ENCODE peak calls at places on chromosomes 12 and 14, in ten cellular contexts. Q, L, B, O, U, V, K, G, H and M are unnamed samples. For H3K4me1, the result is how much of the 10 kb centered on the place peaks cover.

GRCh38 chr14:68427550-68427890 is 365.3 kb downstream of the ZFP36L1 start:
- DNase-seq in Q (no peak), L (no peak), B (no peak), O (no peak), U (peak), V (no peak), K (no peak), G (no peak), H (no peak), M (no peak)

GRCh38 chr12:76091245-76091757 is 6.8 kb upstream of the NAP1L1 start:
- DNase-seq in Q (no peak), L (no peak), B (no peak), O (no peak), U (no peak), V (no peak), K (no peak), G (no peak), H (no peak), M (no peak)

GRCh38 chr12:11823043-11823442 is 173.6 kb downstream of the ETV6 start:
- DNase-seq in Q (no peak), L (no peak), B (no peak), O (no peak), U (no peak), V (no peak), K (no peak), G (peak), H (no peak), M (no peak)

GRCh38 chr12:57128519-57129247 is 400 bp downstream of the LRP1 start:
- DNase-seq in Q (no peak), L (peak), B (no peak), O (peak), U (no peak), V (peak), K (no peak), G (peak), H (no peak), M (no peak)

GRCh38 chr12:56336361-56337167 is 2.1 kb upstream of the IL23A start:
- DNase-seq in Q (peak), L (no peak), B (no peak), O (no peak), U (no peak), V (peak), K (no peak), G (no peak), H (peak), M (no peak)

GRCh38 chr12:52795694-52796428 is at the start of gene KRT3:
- DNase-seq in Q (no peak), L (no peak), B (no peak), O (no peak), U (no peak), V (no peak), K (no peak), G (no peak), H (no peak), M (no peak)

GRCh38 chr14:71733210-71733883 is 198.9 kb upstream of the RGS6 start:
- DNase-seq in Q (no peak), L (peak), B (no peak), O (no peak), U (no peak), V (no peak), K (no peak), G (peak), H (no peak), M (no peak)

GRCh38 chr12:53199700-53200099 is 7.4 kb downstream of the ITGB7 start:
- DNase-seq in Q (no peak), L (no peak), B (no peak), O (no peak), U (no peak), V (no peak), K (no peak), G (no peak), H (no peak), M (no peak)

GRCh38 chr12:132614861-132615578 is 3.6 kb upstream of the P2RX2 start:
- DNase-seq in Q (peak), L (peak), B (peak), O (peak), U (peak), V (peak), K (peak), G (peak), H (peak), M (peak)

GRCh38 chr12:57173089-57173488 is 25.7 kb upstream of the LRP1-AS start:
- DNase-seq in Q (no peak), L (peak), B (no peak), O (peak), U (peak), V (no peak), K (no peak), G (peak), H (peak), M (no peak)

GRCh38 chr14:55782166-55782565 is 202.2 kb downstream of the KTN1 start:
- DNase-seq in Q (no peak), L (no peak), B (no peak), O (no peak), U (no peak), V (no peak), K (no peak), G (no peak), H (no peak), M (no peak)

GRCh38 chr14:58844544-58844943 is 206.8 kb downstream of the DACT1 start:
- DNase-seq in Q (no peak), L (no peak), B (no peak), O (no peak), U (no peak), V (no peak), K (no peak), G (no peak), H (no peak), M (no peak)

GRCh38 chr12:26017484-26018211 is 59.2 kb downstream of the RASSF8 start:
- DNase-seq in Q (no peak), L (peak), B (no peak), O (no peak), U (peak), V (no peak), K (peak), G (peak), H (peak), M (no peak)

GRCh38 chr14:87643005-87643404 is 350.0 kb downstream of the GALC start:
- DNase-seq in Q (no peak), L (no peak), B (no peak), O (no peak), U (no peak), V (no peak), K (peak), G (peak), H (no peak), M (no peak)

GRCh38 chr14:22319526-22320352 is 269.3 kb downstream of the DAD1 start:
- DNase-seq in Q (no peak), L (peak), B (no peak), O (no peak), U (peak), V (peak), K (peak), G (peak), H (peak), M (no peak)

GRCh38 chr12:116916122-116916521 is 5.4 kb downstream of the FBXW8 start:
- DNase-seq in Q (no peak), L (peak), B (no peak), O (no peak), U (peak), V (no peak), K (peak), G (peak), H (no peak), M (no peak)

GRCh38 chr14:35406811-35407630 is 2.5 kb upstream of the NFKBIA start:
- DNase-seq in Q (no peak), L (peak), B (no peak), O (no peak), U (peak), V (no peak), K (peak), G (peak), H (peak), M (no peak)

GRCh38 chr12:65817866-65818265 is 6.4 kb upstream of the HMGA2 start:
- DNase-seq in Q (no peak), L (peak), B (no peak), O (no peak), U (no peak), V (no peak), K (no peak), G (no peak), H (no peak), M (no peak)

GRCh38 chr14:90552465-90553297 is 155.9 kb downstream of the CALM1 start:
- DNase-seq in Q (no peak), L (no peak), B (no peak), O (peak), U (no peak), V (no peak), K (no peak), G (no peak), H (no peak), M (no peak)

GRCh38 chr14:73235531-73236155 is 1.7 kb upstream of the PAPLN start:
- DNase-seq in Q (no peak), L (peak), B (no peak), O (peak), U (no peak), V (no peak), K (no peak), G (no peak), H (peak), M (no peak)
- H3K4me1 ChIP-seq in Q (under half), L (under half), B (under half), O (under half), U (under half), V (under half), K (under half), G (under half), H (half or more), M (half or more)

DNA sequence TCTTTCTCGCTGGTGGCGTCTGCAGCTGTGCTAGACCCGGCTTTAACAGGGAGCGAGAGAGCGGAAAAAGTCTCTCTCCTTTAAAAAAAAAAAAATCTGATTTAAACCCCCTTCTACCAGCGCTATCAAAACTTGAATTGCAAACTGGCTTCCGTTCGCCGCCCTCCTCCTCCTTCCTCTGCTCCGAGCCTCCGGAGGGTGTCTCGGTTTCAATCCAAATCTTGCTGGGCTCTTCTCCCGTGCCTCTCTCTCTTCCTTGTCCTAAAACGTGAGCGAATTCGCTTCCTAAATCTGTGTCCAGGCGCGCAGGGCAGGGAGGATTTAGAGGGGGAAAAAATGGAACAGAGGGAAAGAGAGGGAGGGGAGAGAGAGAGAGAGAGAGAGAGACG is 272 bp downstream of the TBX3 start:
- DNase-seq in Q (no peak), L (no peak), B (no peak), O (no peak), U (no peak), V (no peak), K (no peak), G (no peak), H (no peak), M (no peak)
- H3K4me3 ChIP-seq in Q (peak), L (peak), B (peak), O (peak), U (peak), V (peak), K (peak), G (peak), H (no peak), M (peak)

DNA sequence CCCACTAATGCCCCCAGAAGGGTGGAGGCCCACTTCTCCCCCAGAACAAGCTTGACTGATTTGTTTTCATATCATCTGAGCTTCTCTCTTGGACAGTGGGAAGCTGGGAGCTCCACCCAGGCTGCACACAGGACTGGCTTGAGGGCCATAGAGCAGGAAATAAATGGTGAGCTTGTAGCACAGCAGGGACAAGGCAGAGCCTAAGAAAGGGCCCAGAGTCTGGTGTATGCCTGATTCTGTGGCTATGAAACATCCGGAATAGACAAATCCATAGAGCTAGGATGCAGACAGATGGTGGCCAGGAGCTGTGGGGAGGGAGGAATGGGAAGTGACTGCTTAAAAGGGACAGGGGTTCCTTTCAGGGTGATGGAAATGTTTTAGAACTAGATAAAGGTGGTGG is 79.0 kb downstream of the ARL6IP4 start:
- DNase-seq in Q (no peak), L (no peak), B (no peak), O (no peak), U (no peak), V (no peak), K (no peak), G (no peak), H (no peak), M (no peak)
- H3K27ac ChIP-seq in Q (peak), L (no peak), B (no peak), O (peak), U (no peak), V (peak), K (no peak), G (no peak), H (no peak), M (peak)

GRCh38 chr14:60650382-60650961 is 1.2 kb upstream of the SIX1 start:
- DNase-seq in Q (no peak), L (peak), B (no peak), O (no peak), U (peak), V (no peak), K (no peak), G (peak), H (no peak), M (no peak)

GRCh38 chr14:60647837-60648168 is 1.5 kb downstream of the SIX1 start:
- DNase-seq in Q (no peak), L (no peak), B (no peak), O (no peak), U (no peak), V (no peak), K (peak), G (peak), H (no peak), M (no peak)

GRCh38 chr14:60648169-60648933 is 926 bp downstream of the SIX1 start:
- DNase-seq in Q (peak), L (peak), B (no peak), O (peak), U (peak), V (no peak), K (peak), G (peak), H (no peak), M (no peak)

GRCh38 chr14:60649815-60650381 is 621 bp upstream of the SIX1 start:
- DNase-seq in Q (no peak), L (peak), B (no peak), O (no peak), U (peak), V (no peak), K (peak), G (peak), H (no peak), M (no peak)

GRCh38 chr14:60648934-60649814 is at the start of gene SIX1:
- DNase-seq in Q (peak), L (peak), B (no peak), O (peak), U (peak), V (peak), K (peak), G (peak), H (no peak), M (peak)
- H3K4me1 ChIP-seq in Q (under half), L (under half), B (under half), O (under half), U (under half), V (under half), K (under half), G (under half), H (under half), M (half or more)

GRCh38 chr12:90401185-90401584 is 553.8 kb downstream of the CCER1 start:
- DNase-seq in Q (no peak), L (no peak), B (no peak), O (no peak), U (no peak), V (no peak), K (no peak), G (no peak), H (no peak), M (no peak)
- H3K4me3 ChIP-seq in Q (no peak), L (no peak), B (no peak), O (no peak), U (no peak), V (no peak), K (no peak), G (no peak), H (no peak), M (no peak)

DNA sequence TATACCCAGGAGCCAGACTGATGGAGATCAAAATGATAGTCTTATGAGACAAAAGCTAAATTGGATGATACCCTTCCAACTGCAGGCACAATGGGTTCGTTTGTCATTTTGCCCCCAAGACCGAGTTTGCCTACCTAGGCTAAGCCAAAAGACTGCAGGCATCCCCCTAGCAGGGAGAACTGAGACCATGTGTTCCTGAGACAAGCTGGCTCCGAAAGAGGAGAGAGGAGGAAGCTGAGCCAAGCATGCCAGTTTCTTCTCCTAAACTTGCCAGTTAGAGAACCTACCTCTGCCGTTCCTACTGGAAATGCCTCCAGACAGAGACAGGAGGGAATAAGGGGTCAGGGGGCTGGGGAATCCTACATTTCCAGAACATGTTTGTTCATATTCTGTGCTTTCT is 8.3 kb upstream of the ELK3 start:
- DNase-seq in Q (no peak), L (no peak), B (no peak), O (no peak), U (no peak), V (no peak), K (no peak), G (no peak), H (no peak), M (no peak)
- H3K27ac ChIP-seq in Q (no peak), L (no peak), B (no peak), O (no peak), U (no peak), V (no peak), K (no peak), G (no peak), H (no peak), M (no peak)

GRCh38 chr12:4951601-4952000 is 41.9 kb downstream of the KCNA1 start:
- DNase-seq in Q (no peak), L (no peak), B (no peak), O (no peak), U (no peak), V (no peak), K (no peak), G (no peak), H (no peak), M (no peak)

GRCh38 chr12:4956054-4956453 is 46.3 kb downstream of the KCNA1 start:
- DNase-seq in Q (no peak), L (peak), B (no peak), O (no peak), U (no peak), V (no peak), K (no peak), G (no peak), H (no peak), M (no peak)

GRCh38 chr12:4957781-4958180 is 48.1 kb downstream of the KCNA1 start:
- DNase-seq in Q (no peak), L (no peak), B (no peak), O (no peak), U (no peak), V (no peak), K (no peak), G (no peak), H (no peak), M (no peak)

GRCh38 chr12:4956968-4957367 is 47.3 kb downstream of the KCNA1 start:
- DNase-seq in Q (no peak), L (no peak), B (no peak), O (no peak), U (no peak), V (no peak), K (no peak), G (no peak), H (no peak), M (no peak)

DNA sequence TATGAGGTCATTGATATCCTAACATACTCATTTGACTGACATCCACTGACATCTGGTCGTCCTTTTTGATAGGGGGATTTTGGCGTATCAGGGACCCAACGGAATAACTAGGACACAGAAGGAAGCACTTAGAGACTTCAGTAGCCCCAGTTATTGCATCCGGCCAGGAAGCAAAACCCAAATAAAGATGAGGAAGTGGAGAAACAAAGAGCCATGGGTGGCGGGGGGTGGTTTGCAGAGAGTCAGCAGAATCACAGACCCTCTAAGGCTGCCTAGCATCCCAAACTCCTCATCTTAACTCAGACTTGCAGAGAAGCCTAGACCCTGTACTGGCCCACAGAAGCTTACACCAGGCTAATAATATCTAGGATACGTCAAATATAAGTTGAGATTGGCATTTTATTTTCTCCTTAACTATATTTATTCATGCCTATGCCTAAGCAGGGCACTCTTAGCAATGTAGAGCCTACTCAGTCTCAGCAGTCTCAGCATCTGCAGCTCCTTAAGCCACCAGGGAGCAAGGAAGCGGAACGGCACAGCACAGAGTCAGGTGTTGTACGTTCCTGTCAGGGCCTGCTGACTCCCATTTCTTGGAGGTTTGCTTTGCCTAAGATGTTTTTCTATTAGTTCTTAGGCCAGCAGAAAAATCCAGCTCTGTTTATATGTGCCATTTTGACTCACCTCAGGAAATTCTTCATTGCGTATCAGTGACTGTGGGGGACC is 45.1 kb downstream of the KCNA1 start:
- DNase-seq in Q (no peak), L (no peak), B (no peak), O (no peak), U (no peak), V (no peak), K (no peak), G (no peak), H (no peak), M (no peak)
- H3K4me1 ChIP-seq in Q (under half), L (under half), B (under half), O (under half), U (under half), V (under half), K (under half), G (under half), H (under half), M (under half)